ENCODE peak calls at places on chromosomes 11 and 22, in five cellular contexts. X is renal cortical epithelial cell, D is HFF-Myc, R is A673, P is T-helper 2 cell. K is an unnamed sample.

GRCh38 chr11:31340903-31341572 is 28.5 kb downstream of the DCDC1 start:
- DNase-seq in X (peak; percentile 21), D (no peak), R (peak; percentile 80), P (peak; percentile 35), K (peak; percentile 44)

GRCh38 chr22:31055322-31056159 is 25.6 kb upstream of the SMTN start:
- DNase-seq in X (peak; percentile 92), D (peak; percentile 76), R (peak; percentile 75), P (no peak), K (peak; percentile 98)

GRCh38 chr11:1088927-1089737 is 14.5 kb downstream of the MUC2 start:
- DNase-seq in X (no peak), D (no peak), R (no peak), P (no peak), K (no peak)

GRCh38 chr11:100512475-100512874 is 174.6 kb upstream of the ARHGAP42 start:
- DNase-seq in X (peak; percentile 37), D (no peak), R (no peak), P (no peak), K (peak; percentile 2)

GRCh38 chr11:1121343-1122331 is 36.1 kb upstream of the MUC5AC start:
- DNase-seq in X (no peak), D (no peak), R (no peak), P (no peak), K (peak; percentile 3)

GRCh38 chr11:17366491-17366890 is 14.9 kb downstream of the NCR3LG1 start:
- DNase-seq in X (no peak), D (no peak), R (no peak), P (no peak), K (no peak)

GRCh38 chr11:122162095-122162494 is 46.1 kb upstream of the BLID start:
- DNase-seq in X (peak; percentile 81), D (no peak), R (no peak), P (no peak), K (peak; percentile 93)

GRCh38 chr11:44916797-44917196 is 33.9 kb downstream of the TP53I11 start:
- DNase-seq in X (no peak), D (no peak), R (no peak), P (no peak), K (no peak)

GRCh38 chr11:74480683-74481417 is 12.7 kb downstream of the LIPT2 start:
- DNase-seq in X (no peak), D (no peak), R (no peak), P (no peak), K (no peak)

GRCh38 chr11:10481567-10482349 is 26.7 kb downstream of the AMPD3 start:
- DNase-seq in X (no peak), D (no peak), R (no peak), P (no peak), K (no peak)

GRCh38 chr22:37633082-37633692 is 6.3 kb upstream of the SH3BP1 start:
- DNase-seq in X (no peak), D (no peak), R (no peak), P (peak; percentile 85), K (no peak)

GRCh38 chr11:121864660-121865059 is 251.4 kb downstream of the BLID start:
- DNase-seq in X (no peak), D (no peak), R (peak; percentile 15), P (no peak), K (no peak)

K was measured in fibroblast of mammary gland.